ENCODE peak calls at places on chromosome 3, in four cellular contexts. X, J, U and A are unnamed samples.

GRCh38 chr3:44301746-44302145 is 36.8 kb upstream of the TCAIM start:
- DNase-seq in X (no peak), J (no peak), U (no peak), A (no peak)

GRCh38 chr3:102691507-102691906 is 256.7 kb downstream of the ZPLD1 start:
- DNase-seq in X (no peak), J (no peak), U (no peak), A (no peak)

GRCh38 chr3:69079269-69080159 is 651 bp downstream of the UBA3 start:
- DNase-seq in X (peak), J (no peak), U (no peak), A (no peak)

GRCh38 chr3:12944413-12944812 is 103.0 kb upstream of the RPL32 start:
- DNase-seq in X (no peak), J (no peak), U (no peak), A (no peak)

GRCh38 chr3:72593881-72594397 is 254.3 kb downstream of the SHQ1 start:
- DNase-seq in X (peak), J (no peak), U (no peak), A (no peak)

GRCh38 chr3:17551333-17551732 is 191.1 kb downstream of the TBC1D5 start:
- DNase-seq in X (no peak), J (no peak), U (no peak), A (no peak)

GRCh38 chr3:38541800-38542199 is 45.7 kb downstream of the EXOG start:
- DNase-seq in X (no peak), J (no peak), U (no peak), A (no peak)

GRCh38 chr3:195931582-195932273 is 23.4 kb upstream of the TNK2 start:
- DNase-seq in X (no peak), J (no peak), U (no peak), A (no peak)

GRCh38 chr3:70914889-70915288 is 602.5 kb upstream of the MDFIC2 start:
- DNase-seq in X (no peak), J (no peak), U (no peak), A (no peak)

GRCh38 chr3:177882124-177882648 is 654.0 kb upstream of the KCNMB2 start:
- DNase-seq in X (no peak), J (no peak), U (no peak), A (no peak)

GRCh38 chr3:32865364-32865763 is 47.6 kb downstream of the TRIM71 start:
- DNase-seq in X (no peak), J (no peak), U (no peak), A (no peak)

GRCh38 chr3:114058646-114059045 is 2.1 kb downstream of the QTRT2 start:
- DNase-seq in X (no peak), J (no peak), U (no peak), A (no peak)

GRCh38 chr3:48503406-48504050 is 446 bp downstream of the SHISA5 start:
- DNase-seq in X (peak), J (no peak), U (peak), A (peak)

GRCh38 chr3:138078901-138079344 is 36.5 kb downstream of the DZIP1L start:
- DNase-seq in X (no peak), J (peak), U (no peak), A (no peak)

GRCh38 chr3:28901029-28901428 is 379.8 kb upstream of the RBMS3 start:
- DNase-seq in X (no peak), J (no peak), U (no peak), A (no peak)
- TF ChIP-seq EP300 in X (no peak), J (no peak), U (no peak), A (no peak)

DNA sequence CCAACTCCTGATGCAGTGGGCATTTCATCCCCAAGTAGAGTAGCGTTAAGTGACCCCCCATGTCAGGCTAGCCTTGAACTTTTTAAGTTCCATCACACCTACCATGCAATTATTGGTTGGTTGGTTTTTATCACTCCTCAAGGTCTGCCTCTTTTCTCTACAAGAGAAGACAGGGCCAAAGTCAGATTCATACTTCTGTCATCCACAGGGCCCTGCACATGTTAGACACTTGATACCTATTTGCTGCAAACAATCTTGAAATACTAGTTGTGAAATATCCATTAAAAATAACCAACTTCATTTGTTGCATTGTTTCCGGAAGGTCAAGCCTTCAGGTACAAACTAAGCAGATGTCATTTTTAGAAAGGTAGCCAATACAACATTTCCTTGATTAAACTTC is 1.2 kb downstream of the CMSS1 start:
- DNase-seq in X (no peak), J (no peak), U (no peak), A (no peak)
- TF ChIP-seq POLR2A in X (no peak), J (no peak), U (no peak), A (no peak)

GRCh38 chr3:29317659-29318173 is 36.8 kb downstream of the RBMS3 start:
- DNase-seq in X (no peak), J (no peak), U (no peak), A (no peak)
- H3K27ac ChIP-seq in X (no peak), J (no peak), U (no peak), A (no peak)

GRCh38 chr3:36372534-36372935 is 7.8 kb upstream of the STAC start:
- DNase-seq in X (no peak), J (no peak), U (no peak), A (no peak)
- TF ChIP-seq EP300 in X (no peak), J (no peak), U (no peak), A (no peak)

GRCh38 chr3:50173685-50174516 is 17.5 kb upstream of the GNAT1 start:
- DNase-seq in X (no peak), J (no peak), U (no peak), A (no peak)
- TF ChIP-seq POLR2A in X (no peak), J (no peak), U (no peak), A (no peak)

GRCh38 chr3:176313426-176313825 is 883.9 kb downstream of the TBL1XR1 start:
- DNase-seq in X (no peak), J (no peak), U (no peak), A (no peak)
- H3K27ac ChIP-seq in X (no peak), J (no peak), U (no peak), A (no peak)